ENCODE peak calls at places on chromosomes 4 and X, in six cellular contexts. A, B, Z, K, L and D are unnamed samples.

GRCh38 chr4:105291920-105292319 is 145.2 kb downstream of the TET2 start:
- DNase-seq in L (no peak), K (no peak), A (no peak), Z (no peak), B (no peak), D (peak)

GRCh38 chr4:103150677-103151076 is 47.5 kb downstream of the CENPE start:
- DNase-seq in B (peak), K (no peak), Z (no peak), A (no peak), L (no peak), D (peak)

GRCh38 chrX:104668550-104668949 is 102.6 kb downstream of the IL1RAPL2 start:
- DNase-seq in B (peak), Z (no peak), A (no peak), L (no peak), K (no peak), D (no peak)

GRCh38 chrX:133726642-133727041 is 258.8 kb downstream of the GPC3 start:
- DNase-seq in A (no peak), K (no peak), Z (no peak), B (peak), L (no peak), D (no peak)

GRCh38 chr4:48653217-48654014 is 126.7 kb downstream of the FRYL start:
- DNase-seq in L (peak), B (no peak), Z (peak), A (no peak), K (peak), D (no peak)

GRCh38 chr4:89134775-89135319 is 23.5 kb downstream of the TIGD2 start:
- DNase-seq in Z (no peak), B (no peak), L (no peak), A (no peak), K (no peak), D (no peak)

GRCh38 chr4:160370046-160370445 is 1267.2 kb downstream of the RAPGEF2 start:
- DNase-seq in B (peak), L (no peak), K (no peak), A (no peak), Z (no peak), D (no peak)

GRCh38 chr4:139849219-139849618 is 183.6 kb downstream of the MGST2 start:
- DNase-seq in L (no peak), Z (no peak), B (no peak), K (no peak), A (no peak), D (no peak)

GRCh38 chrX:132411310-132411977 is 77.4 kb downstream of the MBNL3 start:
- DNase-seq in K (no peak), L (no peak), Z (no peak), B (no peak), A (no peak), D (no peak)

GRCh38 chr4:185599151-185599648 is 63.9 kb upstream of the PDLIM3 start:
- DNase-seq in L (no peak), Z (no peak), B (no peak), K (no peak), A (no peak), D (no peak)

GRCh38 chr4:67375291-67375690 is 170.0 kb downstream of the CENPC start:
- DNase-seq in A (no peak), Z (no peak), K (no peak), L (no peak), B (no peak), D (no peak)

GRCh38 chrX:140764401-140764919 is 54.9 kb downstream of the LINC00632 start:
- DNase-seq in A (no peak), K (no peak), B (peak), L (no peak), Z (no peak), D (no peak)

GRCh38 chr4:80201326-80202151 is 4.2 kb downstream of the PRDM8 start:
- DNase-seq in L (peak), B (no peak), K (peak), A (no peak), Z (no peak), D (no peak)

GRCh38 chr4:56804551-56804950 is 16.9 kb downstream of the SPINK2 start:
- DNase-seq in K (no peak), B (no peak), A (no peak), Z (no peak), L (no peak), D (no peak)

GRCh38 chr4:158513246-158513645 is 8.4 kb upstream of the RXFP1 start:
- DNase-seq in B (no peak), Z (no peak), K (no peak), L (no peak), A (no peak), D (no peak)

GRCh38 chr4:44165938-44166337 is 282.7 kb downstream of the KCTD8 start:
- DNase-seq in A (no peak), Z (no peak), L (no peak), B (no peak), K (no peak), D (no peak)

GRCh38 chrX:129653181-129653984 is 1.4 kb downstream of the APLN start:
- DNase-seq in K (no peak), A (no peak), B (no peak), Z (no peak), L (peak), D (no peak)
- H3K4me3 ChIP-seq in K (no peak), A (no peak), B (peak), Z (no peak), L (no peak), D (peak)

DNA sequence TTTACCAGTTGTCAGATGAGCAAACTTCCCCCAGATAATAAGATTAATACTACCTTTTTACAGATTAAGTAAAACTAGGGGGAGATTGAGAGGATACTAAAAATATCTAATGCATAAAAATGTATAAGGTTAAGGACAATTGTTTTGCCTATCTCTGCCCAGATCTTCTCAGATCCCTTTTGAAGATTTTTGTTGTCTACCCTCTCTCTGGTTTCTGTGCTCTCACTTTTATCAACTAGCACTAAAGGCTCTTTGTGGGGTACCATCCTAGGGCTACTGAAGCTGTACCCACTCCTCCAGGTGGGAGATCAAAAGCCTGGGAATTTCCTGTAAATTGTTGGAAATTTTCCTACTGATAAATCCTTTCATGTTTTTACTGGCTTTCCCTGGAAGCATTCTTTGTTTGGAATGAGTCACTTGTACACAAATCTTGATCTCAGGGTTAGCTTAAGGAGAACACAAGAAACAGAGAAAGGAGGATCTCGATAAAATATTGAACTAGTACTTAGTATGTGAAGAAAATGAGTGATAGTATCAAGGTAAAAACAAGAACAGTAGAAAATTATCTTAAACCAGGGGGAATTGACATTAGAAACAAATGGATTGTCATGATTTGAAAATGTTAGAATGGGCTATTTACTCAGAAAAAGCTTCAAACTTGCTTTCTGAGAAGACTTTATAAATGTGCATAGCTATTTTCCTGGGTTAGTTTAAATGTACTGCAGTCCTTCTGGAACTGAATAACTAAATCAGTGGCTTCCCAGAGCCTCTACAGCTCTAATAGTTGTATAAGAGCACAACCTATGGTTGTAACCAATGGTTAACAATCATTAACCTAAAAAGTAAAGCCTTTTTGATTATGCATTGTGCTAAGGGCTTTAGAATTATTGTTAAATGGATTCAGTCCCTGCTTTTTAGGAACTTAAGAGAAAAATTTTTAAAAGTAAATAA is 679.9 kb upstream of the MAGEB2 start:
- DNase-seq in L (no peak), Z (no peak), B (peak), A (no peak), K (no peak), D (peak)
- H3K4me3 ChIP-seq in L (no peak), Z (no peak), B (no peak), A (no peak), K (no peak), D (no peak)

DNA sequence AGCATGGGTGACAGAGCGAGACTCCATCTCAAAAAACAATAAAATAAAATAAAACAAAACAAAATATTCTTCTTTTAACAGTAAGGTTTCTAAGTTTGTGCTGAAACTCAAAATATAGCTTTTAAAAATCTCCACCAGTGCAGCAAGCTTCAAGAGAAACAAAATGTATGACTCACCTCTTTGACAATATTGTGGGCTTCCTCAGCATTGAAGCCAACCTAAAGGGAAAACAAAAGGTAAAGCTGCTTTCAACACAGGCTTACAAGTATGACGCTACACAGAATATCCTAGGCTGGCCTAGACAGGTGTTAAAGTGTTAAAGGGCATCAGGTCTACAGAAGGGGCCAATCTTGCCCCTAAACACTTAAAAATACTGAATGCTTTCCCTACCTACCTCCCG is 1.2 kb downstream of the DYNLT3 start:
- DNase-seq in A (no peak), B (peak), K (no peak), L (no peak), Z (no peak), D (no peak)
- H3K4me3 ChIP-seq in A (no peak), B (peak), K (no peak), L (no peak), Z (no peak), D (no peak)

GRCh38 chr4:87915621-87916020 is 59.9 kb upstream of the SPP1 start:
- DNase-seq in Z (no peak), K (no peak), A (no peak), L (no peak), B (no peak), D (no peak)

GRCh38 chr4:87918314-87919058 is 57.0 kb upstream of the SPP1 start:
- DNase-seq in K (no peak), A (no peak), L (no peak), B (no peak), Z (no peak), D (no peak)

GRCh38 chr4:87913871-87914270 is 61.6 kb upstream of the SPP1 start:
- DNase-seq in K (no peak), A (no peak), L (no peak), B (no peak), Z (no peak), D (no peak)

GRCh38 chr4:87919951-87920350 is 55.6 kb upstream of the SPP1 start:
- DNase-seq in A (no peak), Z (no peak), B (no peak), L (no peak), K (no peak), D (no peak)

DNA sequence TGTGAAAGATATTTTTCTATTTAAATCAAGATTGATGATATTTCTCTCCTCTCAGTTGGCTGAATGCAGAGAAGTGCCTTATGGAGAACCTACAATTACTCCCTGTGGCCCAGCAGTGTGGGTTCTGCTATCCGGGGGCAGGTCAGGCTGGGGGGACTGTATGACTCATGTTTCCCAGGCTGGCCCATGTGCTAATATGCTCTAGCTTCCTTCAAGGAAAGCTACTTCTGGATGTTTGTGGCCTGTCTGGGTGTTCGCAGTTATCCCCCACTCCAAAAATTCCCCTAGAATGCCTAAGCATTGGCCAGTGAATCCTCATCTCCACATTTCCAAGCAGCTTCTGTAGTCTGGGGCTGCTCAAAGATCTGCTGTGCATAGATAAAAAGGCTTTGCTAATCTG is 58.9 kb upstream of the SPP1 start:
- DNase-seq in L (no peak), K (no peak), Z (no peak), B (no peak), A (no peak), D (no peak)
- H3K4me3 ChIP-seq in L (no peak), K (no peak), Z (no peak), B (no peak), A (no peak), D (no peak)

DNA sequence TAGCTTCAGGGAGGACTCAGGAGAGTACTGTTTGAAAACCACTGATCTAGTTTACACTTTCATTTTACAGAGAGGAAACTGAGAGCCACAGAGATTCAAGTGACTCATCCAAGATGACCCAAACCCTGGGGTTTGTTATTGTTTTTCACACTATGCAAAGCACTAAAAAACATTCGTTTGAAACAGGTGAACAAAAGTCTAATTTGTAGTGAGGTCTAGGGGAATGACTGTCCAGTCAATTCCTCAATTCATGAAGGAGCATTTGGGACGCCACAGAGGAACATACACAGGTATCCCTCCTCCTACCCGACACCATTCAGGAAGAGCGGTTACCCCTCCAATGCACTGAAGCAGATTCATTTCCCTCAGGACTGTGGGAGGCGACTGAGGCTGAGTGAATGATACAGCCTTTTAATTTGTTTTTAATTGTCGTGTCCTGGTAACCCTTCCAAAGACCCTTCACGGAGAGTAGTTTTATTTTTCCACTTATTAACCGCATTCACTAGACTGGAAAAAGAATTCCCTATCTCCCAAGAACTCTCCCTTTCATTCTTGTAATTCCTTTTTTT is 30.3 kb downstream of the TLR10 start:
- DNase-seq in A (peak), B (no peak), L (no peak), Z (no peak), K (no peak), D (no peak)
- H3K4me3 ChIP-seq in A (no peak), B (no peak), L (no peak), Z (no peak), K (no peak), D (no peak)

GRCh38 chrX:71536285-71536684 is 3.4 kb downstream of the OGT start:
- DNase-seq in Z (no peak), A (no peak), K (no peak), B (no peak), L (no peak), D (no peak)
- H3K4me3 ChIP-seq in Z (no peak), A (peak), K (no peak), B (peak), L (no peak), D (peak)